ENCODE peak calls at places on chromosomes 13 and 19, in six cellular contexts. One of them, this sample, is unnamed.

GRCh38 chr13:40186636-40187323 is 479.7 kb downstream of the FOXO1 start:
- ATAC-seq in K562: no peak
- ATAC-seq in GM12878: no peak
- ATAC-seq in HepG2: no peak
- ATAC-seq in upper lobe of left lung: no peak
- ATAC-seq in A549: no peak
- ATAC-seq in this sample: no peak

GRCh38 chr13:98524793-98525192 is 52.1 kb downstream of the STK24 start:
- ATAC-seq in K562: no peak
- ATAC-seq in GM12878: peak
- ATAC-seq in HepG2: no peak
- ATAC-seq in upper lobe of left lung: no peak
- ATAC-seq in A549: no peak
- ATAC-seq in this sample: no peak

GRCh38 chr13:44292545-44292944 is 81.1 kb upstream of the SERP2 start:
- ATAC-seq in K562: no peak
- ATAC-seq in GM12878: no peak
- ATAC-seq in HepG2: no peak
- ATAC-seq in upper lobe of left lung: no peak
- ATAC-seq in A549: no peak
- ATAC-seq in this sample: peak

GRCh38 chr19:10368101-10368803 is 12.1 kb downstream of the TYK2 start:
- ATAC-seq in K562: peak
- ATAC-seq in GM12878: peak
- ATAC-seq in HepG2: peak
- ATAC-seq in upper lobe of left lung: no peak
- ATAC-seq in A549: no peak
- ATAC-seq in this sample: no peak

GRCh38 chr13:107822006-107822405 is 393.3 kb downstream of the LIG4 start:
- ATAC-seq in K562: no peak
- ATAC-seq in GM12878: no peak
- ATAC-seq in HepG2: no peak
- ATAC-seq in upper lobe of left lung: no peak
- ATAC-seq in A549: no peak
- ATAC-seq in this sample: no peak

GRCh38 chr19:28831464-28831863 is 381.5 kb downstream of the UQCRFS1 start:
- ATAC-seq in K562: no peak
- ATAC-seq in GM12878: no peak
- ATAC-seq in HepG2: no peak
- ATAC-seq in upper lobe of left lung: no peak
- ATAC-seq in A549: no peak
- ATAC-seq in this sample: no peak

GRCh38 chr13:44805623-44806022 is 183.6 kb downstream of the NUFIP1 start:
- ATAC-seq in K562: no peak
- ATAC-seq in GM12878: no peak
- ATAC-seq in HepG2: no peak
- ATAC-seq in upper lobe of left lung: no peak
- ATAC-seq in A549: no peak
- ATAC-seq in this sample: no peak

GRCh38 chr19:44005968-44006367 is 3.2 kb downstream of the ZNF230 start:
- ATAC-seq in K562: no peak
- ATAC-seq in GM12878: no peak
- ATAC-seq in HepG2: no peak
- ATAC-seq in upper lobe of left lung: no peak
- ATAC-seq in A549: no peak
- ATAC-seq in this sample: no peak

GRCh38 chr13:29901714-29902631 is 51.6 kb upstream of the UBL3 start:
- ATAC-seq in K562: no peak
- ATAC-seq in GM12878: no peak
- ATAC-seq in HepG2: no peak
- ATAC-seq in upper lobe of left lung: peak
- ATAC-seq in A549: no peak
- ATAC-seq in this sample: no peak

GRCh38 chr19:36573948-36574726 is 1.0 kb upstream of the ZNF529 start:
- ATAC-seq in K562: peak
- ATAC-seq in GM12878: peak
- ATAC-seq in HepG2: peak
- ATAC-seq in upper lobe of left lung: peak
- ATAC-seq in A549: peak
- ATAC-seq in this sample: no peak

GRCh38 chr13:113648218-113648615 is 9.8 kb downstream of the ATP4B start:
- ATAC-seq in K562: no peak
- ATAC-seq in GM12878: no peak
- ATAC-seq in HepG2: no peak
- ATAC-seq in upper lobe of left lung: no peak
- ATAC-seq in A549: no peak
- ATAC-seq in this sample: no peak

GRCh38 chr19:20339444-20339843 is 172.4 kb downstream of the ZNF486 start:
- ATAC-seq in K562: no peak
- ATAC-seq in GM12878: no peak
- ATAC-seq in HepG2: no peak
- ATAC-seq in upper lobe of left lung: no peak
- ATAC-seq in A549: no peak
- ATAC-seq in this sample: no peak

GRCh38 chr13:70473912-70474311 is 365.7 kb upstream of the KLHL1 start:
- ATAC-seq in K562: no peak
- ATAC-seq in GM12878: peak
- ATAC-seq in HepG2: no peak
- ATAC-seq in upper lobe of left lung: no peak
- ATAC-seq in A549: no peak
- ATAC-seq in this sample: no peak

GRCh38 chr19:13024126-13024957 is 29.1 kb downstream of the NFIX start:
- ATAC-seq in K562: no peak
- ATAC-seq in GM12878: peak
- ATAC-seq in HepG2: no peak
- ATAC-seq in upper lobe of left lung: no peak
- ATAC-seq in A549: no peak
- ATAC-seq in this sample: no peak

GRCh38 chr19:40143612-40144011 is 47.6 kb upstream of the MAP3K10 start:
- ATAC-seq in K562: no peak
- ATAC-seq in GM12878: peak
- ATAC-seq in HepG2: no peak
- ATAC-seq in upper lobe of left lung: no peak
- ATAC-seq in A549: no peak
- ATAC-seq in this sample: no peak

GRCh38 chr13:100875392-100876043 is 200.9 kb upstream of the TMTC4 start:
- ATAC-seq in K562: no peak
- ATAC-seq in GM12878: peak
- ATAC-seq in HepG2: no peak
- ATAC-seq in upper lobe of left lung: no peak
- ATAC-seq in A549: no peak
- ATAC-seq in this sample: no peak

GRCh38 chr13:43697323-43697722 is 89.4 kb downstream of the ENOX1 start:
- ATAC-seq in K562: no peak
- ATAC-seq in GM12878: no peak
- ATAC-seq in HepG2: no peak
- ATAC-seq in upper lobe of left lung: no peak
- ATAC-seq in A549: no peak
- ATAC-seq in this sample: no peak

GRCh38 chr19:18320865-18321728 is 1.8 kb downstream of the LSM4 start:
- ATAC-seq in K562: no peak
- ATAC-seq in GM12878: no peak
- ATAC-seq in HepG2: no peak
- ATAC-seq in upper lobe of left lung: no peak
- ATAC-seq in A549: no peak
- ATAC-seq in this sample: no peak

GRCh38 chr19:18321729-18322091 is 1.2 kb downstream of the LSM4 start:
- ATAC-seq in K562: peak
- ATAC-seq in GM12878: no peak
- ATAC-seq in HepG2: no peak
- ATAC-seq in upper lobe of left lung: no peak
- ATAC-seq in A549: no peak
- ATAC-seq in this sample: no peak

GRCh38 chr19:18319591-18320135 is 3.2 kb downstream of the LSM4 start:
- ATAC-seq in K562: no peak
- ATAC-seq in GM12878: no peak
- ATAC-seq in HepG2: peak
- ATAC-seq in upper lobe of left lung: no peak
- ATAC-seq in A549: no peak
- ATAC-seq in this sample: no peak

GRCh38 chr19:18322318-18322758 is 538 bp downstream of the LSM4 start:
- ATAC-seq in K562: peak
- ATAC-seq in GM12878: peak
- ATAC-seq in HepG2: peak
- ATAC-seq in upper lobe of left lung: no peak
- ATAC-seq in A549: peak
- ATAC-seq in this sample: no peak

DNA sequence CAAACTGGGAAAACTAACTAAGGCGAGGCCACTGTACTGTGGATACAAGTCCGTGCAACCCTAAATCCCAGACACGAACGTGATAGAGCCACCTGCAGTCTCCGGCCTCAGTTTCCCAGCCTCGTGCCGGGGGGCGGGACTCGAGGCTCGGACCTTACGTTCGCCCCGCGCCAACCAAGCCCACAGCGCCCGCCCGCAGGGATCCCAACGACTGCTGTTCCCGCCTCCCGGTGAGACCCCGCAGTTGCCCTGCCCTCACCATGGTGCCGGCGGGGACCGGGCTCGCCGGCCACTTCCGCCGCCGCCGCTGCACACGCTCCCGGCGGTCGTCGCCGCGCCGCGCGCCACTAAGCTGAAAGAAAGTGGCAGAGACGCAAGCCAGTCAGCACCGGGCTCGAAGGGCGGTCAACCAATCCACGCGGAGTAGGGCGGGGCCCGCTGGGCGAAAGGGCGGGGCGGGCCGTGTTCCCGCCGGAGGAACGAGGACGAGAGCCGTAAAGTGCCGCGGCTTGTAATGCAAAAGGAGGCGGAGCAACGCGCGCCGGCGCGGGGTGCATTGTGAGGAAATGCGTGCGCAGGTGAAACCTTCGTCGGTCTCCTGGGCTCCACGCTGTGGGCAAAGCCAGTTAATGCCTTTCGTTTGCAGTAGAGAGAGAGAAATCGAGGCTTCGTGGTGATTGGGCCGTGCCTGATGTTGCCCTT is at the start of gene LSM4:
- ATAC-seq in K562: peak
- ATAC-seq in GM12878: peak
- ATAC-seq in HepG2: peak
- ATAC-seq in upper lobe of left lung: peak
- ATAC-seq in A549: peak
- ATAC-seq in this sample: peak
- TF ChIP-seq EP300 in K562: no peak
- TF ChIP-seq EP300 in GM12878: peak
- TF ChIP-seq EP300 in HepG2: no peak
- TF ChIP-seq EP300 in upper lobe of left lung: no peak
- TF ChIP-seq EP300 in A549: no peak
- TF ChIP-seq EP300 in this sample: no peak

GRCh38 chr19:47122359-47123335 is 8.0 kb upstream of the SAE1 start:
- ATAC-seq in K562: no peak
- ATAC-seq in GM12878: no peak
- ATAC-seq in HepG2: peak
- ATAC-seq in upper lobe of left lung: peak
- ATAC-seq in A549: peak
- ATAC-seq in this sample: no peak

GRCh38 chr19:47129579-47129978 is 1.1 kb upstream of the SAE1 start:
- ATAC-seq in K562: no peak
- ATAC-seq in GM12878: no peak
- ATAC-seq in HepG2: no peak
- ATAC-seq in upper lobe of left lung: no peak
- ATAC-seq in A549: no peak
- ATAC-seq in this sample: no peak

GRCh38 chr19:47123406-47123805 is 7.2 kb upstream of the SAE1 start:
- ATAC-seq in K562: no peak
- ATAC-seq in GM12878: no peak
- ATAC-seq in HepG2: no peak
- ATAC-seq in upper lobe of left lung: no peak
- ATAC-seq in A549: no peak
- ATAC-seq in this sample: no peak

GRCh38 chr19:47124937-47125668 is 5.5 kb upstream of the SAE1 start:
- ATAC-seq in K562: peak
- ATAC-seq in GM12878: peak
- ATAC-seq in HepG2: peak
- ATAC-seq in upper lobe of left lung: peak
- ATAC-seq in A549: peak
- ATAC-seq in this sample: peak

GRCh38 chr19:47125669-47125938 is 5.0 kb upstream of the SAE1 start:
- ATAC-seq in K562: no peak
- ATAC-seq in GM12878: no peak
- ATAC-seq in HepG2: no peak
- ATAC-seq in upper lobe of left lung: no peak
- ATAC-seq in A549: no peak
- ATAC-seq in this sample: peak
- H3K27ac ChIP-seq in K562: no peak
- H3K27ac ChIP-seq in GM12878: no peak
- H3K27ac ChIP-seq in HepG2: no peak
- H3K27ac ChIP-seq in upper lobe of left lung: peak
- H3K27ac ChIP-seq in A549: no peak
- H3K27ac ChIP-seq in this sample: peak

GRCh38 chr13:90483906-90484305 is 863.6 kb upstream of the MIR17HG start:
- ATAC-seq in K562: no peak
- ATAC-seq in GM12878: no peak
- ATAC-seq in HepG2: no peak
- ATAC-seq in upper lobe of left lung: no peak
- ATAC-seq in A549: no peak
- ATAC-seq in this sample: no peak

DNA sequence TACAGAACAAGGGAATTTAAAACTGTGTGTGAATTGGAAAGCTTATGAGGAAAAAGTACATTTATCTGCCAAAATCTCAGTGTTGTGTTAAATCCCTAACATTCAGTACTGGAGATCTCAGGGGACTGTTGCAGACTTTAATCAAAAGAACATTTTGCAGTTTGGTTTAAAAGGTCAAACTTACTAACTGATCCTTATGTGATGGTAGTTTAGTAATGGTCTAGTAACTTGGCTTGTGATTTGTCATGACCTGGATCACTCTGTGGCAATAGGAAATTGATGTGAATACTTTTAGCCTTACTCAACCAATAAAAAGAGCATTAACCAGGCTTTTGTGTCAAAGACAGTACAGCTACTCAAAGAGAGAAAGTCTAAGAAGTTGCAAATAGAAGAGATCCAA is 862.0 kb upstream of the MIR17HG start:
- ATAC-seq in K562: no peak
- ATAC-seq in GM12878: no peak
- ATAC-seq in HepG2: no peak
- ATAC-seq in upper lobe of left lung: no peak
- ATAC-seq in A549: no peak
- ATAC-seq in this sample: peak
- TF ChIP-seq EP300 in K562: no peak
- TF ChIP-seq EP300 in GM12878: no peak
- TF ChIP-seq EP300 in HepG2: no peak
- TF ChIP-seq EP300 in upper lobe of left lung: no peak
- TF ChIP-seq EP300 in A549: no peak
- TF ChIP-seq EP300 in this sample: no peak

GRCh38 chr13:38346764-38347163 is 2.9 kb upstream of the UFM1 start:
- ATAC-seq in K562: no peak
- ATAC-seq in GM12878: no peak
- ATAC-seq in HepG2: no peak
- ATAC-seq in upper lobe of left lung: no peak
- ATAC-seq in A549: no peak
- ATAC-seq in this sample: no peak
- H3K27ac ChIP-seq in K562: no peak
- H3K27ac ChIP-seq in GM12878: no peak
- H3K27ac ChIP-seq in HepG2: no peak
- H3K27ac ChIP-seq in upper lobe of left lung: no peak
- H3K27ac ChIP-seq in A549: no peak
- H3K27ac ChIP-seq in this sample: no peak

This sample was measured in gastroesophageal sphincter.